ENCODE peak calls at places on chromosome 7, in eight cellular contexts. A, U, E, L, G, F, C and W are unnamed samples.
A peak's percentile ranks its signal among the peaks of the same experiment; 100 is the strongest.

GRCh38 chr7:2542011-2542923 is 13.1 kb downstream of the BRAT1 start:
- DNase-seq in A (no peak), U (no peak), E (peak; percentile 17), L (no peak), G (no peak), F (no peak), C (no peak), W (no peak)

GRCh38 chr7:138304071-138304320 is 156.1 kb upstream of the TRIM24 start:
- DNase-seq in A (no peak), U (no peak), E (no peak), L (no peak), G (no peak), F (no peak), C (no peak), W (no peak)

GRCh38 chr7:26500749-26501352 is 209.2 kb downstream of the SNX10 start:
- DNase-seq in A (peak; percentile 59), U (no peak), E (no peak), L (peak; percentile 49), G (peak; percentile 44), F (no peak), C (peak; percentile 3), W (peak; percentile 61)

GRCh38 chr7:131244259-131244852 is 83.3 kb upstream of the MKLN1 start:
- DNase-seq in A (no peak), U (peak; percentile 50), E (peak; percentile 88), L (peak; percentile 79), G (no peak), F (no peak), C (peak; percentile 85), W (no peak)

GRCh38 chr7:125644113-125644512 is 714.5 kb upstream of the POT1 start:
- DNase-seq in A (no peak), U (no peak), E (no peak), L (no peak), G (no peak), F (no peak), C (no peak), W (no peak)

GRCh38 chr7:141697211-141697871 is 4.6 kb downstream of the DENND11 start:
- DNase-seq in A (no peak), U (no peak), E (peak; percentile 53), L (no peak), G (no peak), F (no peak), C (peak; percentile 62), W (no peak)

GRCh38 chr7:65980478-65981250 is 1.3 kb downstream of the GUSB start:
- DNase-seq in A (peak; percentile 86), U (no peak), E (peak; percentile 81), L (peak; percentile 45), G (no peak), F (peak; percentile 70), C (peak; percentile 8), W (peak; percentile 88)

GRCh38 chr7:44980393-44981034 is 1.7 kb upstream of the MYO1G start:
- DNase-seq in A (peak; percentile 66), U (no peak), E (peak; percentile 37), L (no peak), G (no peak), F (peak; percentile 84), C (no peak), W (peak; percentile 69)

GRCh38 chr7:81248420-81248819 is 329.6 kb upstream of the SEMA3C start:
- DNase-seq in A (no peak), U (no peak), E (no peak), L (peak; percentile 31), G (no peak), F (no peak), C (no peak), W (no peak)

DNA sequence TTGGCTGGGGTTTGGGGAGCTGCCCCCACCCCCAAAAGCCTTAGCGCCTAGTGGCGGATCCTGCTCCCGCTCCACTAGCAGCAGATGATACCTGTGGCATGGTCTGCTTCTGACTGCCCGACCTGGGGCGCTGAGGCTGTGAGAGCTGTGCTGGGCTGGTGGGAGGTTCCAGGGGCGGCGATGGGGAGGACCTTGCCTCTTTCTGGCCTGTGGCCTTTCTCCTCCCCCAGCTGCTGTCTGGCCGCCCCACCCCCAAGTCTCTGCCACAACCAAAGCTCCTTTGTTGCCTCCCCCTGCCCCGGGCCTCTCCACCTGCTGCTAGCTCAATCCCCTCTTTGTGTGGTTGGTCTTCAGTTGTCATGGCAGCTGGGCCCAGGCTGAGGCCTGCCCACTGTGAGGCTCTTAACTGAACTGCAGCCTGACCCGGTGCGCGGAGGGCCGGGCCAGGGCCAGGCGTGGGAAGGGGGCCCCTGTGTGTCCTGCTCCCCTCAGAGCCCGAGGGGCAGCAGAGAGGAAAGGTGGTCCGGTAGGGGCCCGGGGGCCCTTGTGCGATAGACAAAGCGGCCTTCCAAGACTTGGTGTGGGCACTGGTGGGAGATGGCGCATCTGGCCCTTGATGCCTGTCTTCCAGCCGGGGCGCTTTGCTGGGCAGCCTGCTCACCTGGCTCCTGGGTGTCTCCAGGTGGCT is 4.7 kb downstream of the ZNF775 start:
- DNase-seq in A (no peak), U (no peak), E (no peak), L (no peak), G (peak; percentile 98), F (no peak), C (peak; percentile 81), W (no peak)
- TF ChIP-seq CTCF in A (no peak), U (no peak), E (no peak), L (no peak), G (no peak), F (no peak), C (no peak), W (no peak)

GRCh38 chr7:153398789-153399553 is 639.4 kb downstream of the ACTR3B start:
- DNase-seq in A (no peak), U (no peak), E (no peak), L (no peak), G (no peak), F (no peak), C (no peak), W (no peak)

GRCh38 chr7:153399554-153399940 is 640.0 kb downstream of the ACTR3B start:
- DNase-seq in A (no peak), U (no peak), E (no peak), L (no peak), G (peak; percentile 42), F (no peak), C (no peak), W (no peak)

GRCh38 chr7:153397906-153398305 is 638.4 kb downstream of the ACTR3B start:
- DNase-seq in A (no peak), U (no peak), E (no peak), L (no peak), G (no peak), F (no peak), C (no peak), W (no peak)

GRCh38 chr7:153397459-153397858 is 637.9 kb downstream of the ACTR3B start:
- DNase-seq in A (no peak), U (no peak), E (no peak), L (no peak), G (no peak), F (peak; percentile 20), C (no peak), W (no peak)

GRCh38 chr7:153398370-153398769 is 638.8 kb downstream of the ACTR3B start:
- DNase-seq in A (no peak), U (no peak), E (no peak), L (no peak), G (no peak), F (no peak), C (no peak), W (no peak)
- TF ChIP-seq CTCF in A (no peak), U (no peak), E (no peak), L (no peak), G (no peak), F (no peak), C (no peak), W (no peak)

GRCh38 chr7:30896783-30897617 is 14.7 kb upstream of the AQP1 start:
- DNase-seq in A (no peak), U (no peak), E (peak; percentile 70), L (no peak), G (no peak), F (peak; percentile 81), C (no peak), W (no peak)

GRCh38 chr7:30893357-30893756 is 18.3 kb upstream of the AQP1 start:
- DNase-seq in A (no peak), U (no peak), E (no peak), L (no peak), G (no peak), F (no peak), C (peak; percentile 33), W (no peak)

GRCh38 chr7:30896041-30896440 is 15.6 kb upstream of the AQP1 start:
- DNase-seq in A (no peak), U (no peak), E (no peak), L (no peak), G (no peak), F (peak; percentile 71), C (peak; percentile 77), W (no peak)

GRCh38 chr7:30894009-30894408 is 17.6 kb upstream of the AQP1 start:
- DNase-seq in A (no peak), U (no peak), E (no peak), L (no peak), G (no peak), F (no peak), C (no peak), W (no peak)

GRCh38 chr7:30894866-30895408 is 16.7 kb upstream of the AQP1 start:
- DNase-seq in A (no peak), U (no peak), E (no peak), L (no peak), G (peak; percentile 31), F (no peak), C (no peak), W (no peak)
- TF ChIP-seq CTCF in A (no peak), U (peak; percentile 15), E (no peak), L (no peak), G (peak; percentile 23), F (no peak), C (peak; percentile 29), W (no peak)

GRCh38 chr7:100271716-100272537 is 35.6 kb upstream of the SPDYE3 start:
- DNase-seq in A (peak; percentile 94), U (peak; percentile 93), E (peak; percentile 99), L (peak; percentile 97), G (peak; percentile 98), F (peak; percentile 99), C (peak; percentile 82), W (peak; percentile 92)
- TF ChIP-seq CTCF in A (peak; percentile 26), U (peak; percentile 20), E (peak; percentile 23), L (peak; percentile 7), G (peak; percentile 36), F (no peak), C (peak; percentile 8), W (peak; percentile 44)

GRCh38 chr7:77993823-77994222 is 195.2 kb downstream of the PHTF2 start:
- DNase-seq in A (no peak), U (no peak), E (no peak), L (no peak), G (no peak), F (no peak), C (no peak), W (no peak)

GRCh38 chr7:77991656-77992055 is 193.1 kb downstream of the PHTF2 start:
- DNase-seq in A (no peak), U (no peak), E (no peak), L (no peak), G (no peak), F (no peak), C (no peak), W (no peak)

GRCh38 chr7:77989981-77990566 is 191.5 kb downstream of the PHTF2 start:
- DNase-seq in A (no peak), U (no peak), E (no peak), L (peak; percentile 42), G (no peak), F (no peak), C (no peak), W (no peak)

GRCh38 chr7:77995717-77996116 is 197.1 kb downstream of the PHTF2 start:
- DNase-seq in A (no peak), U (no peak), E (no peak), L (peak; percentile 21), G (peak; percentile 55), F (no peak), C (no peak), W (no peak)
- TF ChIP-seq CTCF in A (no peak), U (no peak), E (no peak), L (no peak), G (peak; percentile 54), F (no peak), C (peak; percentile 29), W (no peak)